ENCODE peak calls at places on chromosomes 13 and 19, in four cellular contexts. U is effector memory CD4-positive, alpha-beta T cell; I is heart right ventricle; S is GM12878. V is an unnamed sample. For H3K27me3, the result is how much of the 10 kb centered on the place peaks cover.

GRCh38 chr13:114004416-114005205 is 30.7 kb upstream of the C13orf46 start:
- DNase-seq in U (no peak), I (no peak), S (no peak), V (peak)

GRCh38 chr19:43422000-43422688 is 7.5 kb downstream of the TEX101 start:
- DNase-seq in U (no peak), I (no peak), S (no peak), V (no peak)

GRCh38 chr19:55247621-55248099 is 11.2 kb downstream of the PPP6R1 start:
- DNase-seq in U (no peak), I (peak), S (no peak), V (no peak)

GRCh38 chr19:41821003-41821735 is 23.3 kb downstream of the LYPD4 start:
- DNase-seq in U (peak), I (no peak), S (peak), V (peak)

GRCh38 chr19:53157601-53158000 is 1.3 kb downstream of the ZNF347 start:
- DNase-seq in U (no peak), I (no peak), S (no peak), V (peak)

GRCh38 chr13:79541426-79542049 is 60.6 kb downstream of the NDFIP2 start:
- DNase-seq in U (no peak), I (no peak), S (peak), V (no peak)

GRCh38 chr19:42250666-42251531 is 4.0 kb downstream of the ERF start:
- DNase-seq in U (no peak), I (peak), S (no peak), V (peak)

GRCh38 chr13:110305949-110306339 is 1.0 kb downstream of the COL4A1 start:
- DNase-seq in U (no peak), I (no peak), S (no peak), V (no peak)

GRCh38 chr13:51895906-51896888 is 34.4 kb downstream of the CCDC70 start:
- DNase-seq in U (peak), I (peak), S (no peak), V (peak)

GRCh38 chr13:44648392-44649117 is 72.4 kb upstream of the TSC22D1 start:
- DNase-seq in U (no peak), I (no peak), S (no peak), V (no peak)

GRCh38 chr13:28704282-28704681 is 14.5 kb downstream of the SLC46A3 start:
- DNase-seq in U (no peak), I (no peak), S (no peak), V (no peak)

GRCh38 chr13:72820156-72820897 is 38.4 kb downstream of the PIBF1 start:
- DNase-seq in U (no peak), I (no peak), S (no peak), V (no peak)

GRCh38 chr13:102978168-102978567 is 88.0 kb downstream of the SLC10A2 start:
- DNase-seq in U (no peak), I (no peak), S (no peak), V (no peak)

GRCh38 chr19:43618921-43619261 is 538 bp downstream of the ZNF428 start:
- DNase-seq in U (no peak), I (no peak), S (peak), V (no peak)

GRCh38 chr19:13979224-13979623 is 26.9 kb downstream of the RFX1 start:
- DNase-seq in U (no peak), I (no peak), S (no peak), V (no peak)

GRCh38 chr19:4534836-4535658 is at the start of gene PLIN5:
- DNase-seq in U (peak), I (peak), S (peak), V (peak)

DNA sequence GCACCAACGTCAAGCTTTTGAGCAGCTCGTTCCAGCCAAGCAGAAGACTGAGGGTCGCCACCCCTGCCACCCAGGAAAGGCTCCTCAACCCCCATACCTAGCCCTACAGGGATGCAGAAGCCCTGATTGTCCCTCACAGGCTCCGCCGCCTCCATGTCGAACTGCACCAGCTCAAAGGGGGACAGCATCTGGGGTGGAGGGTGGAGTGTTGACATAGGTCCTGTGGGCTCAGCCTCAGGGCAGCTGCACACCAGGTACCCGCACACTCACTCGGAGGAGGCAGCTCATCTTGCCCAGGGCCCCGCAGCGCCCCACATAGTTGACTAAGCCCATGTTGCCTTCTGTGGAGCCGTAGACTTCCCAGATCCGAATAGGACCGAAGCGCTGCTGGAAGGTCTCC is 11.6 kb downstream of the SLC27A5 start:
- DNase-seq in U (no peak), I (no peak), S (no peak), V (no peak)
- H3K4me3 ChIP-seq in U (no peak), I (peak), S (peak), V (no peak)

GRCh38 chr19:30556230-30556711 is 184.1 kb downstream of the ZNF536 start:
- DNase-seq in U (no peak), I (no peak), S (no peak), V (no peak)

GRCh38 chr19:30557927-30558557 is 185.9 kb downstream of the ZNF536 start:
- DNase-seq in U (no peak), I (no peak), S (no peak), V (no peak)

GRCh38 chr19:30557212-30557611 is 185.0 kb downstream of the ZNF536 start:
- DNase-seq in U (no peak), I (no peak), S (no peak), V (no peak)

GRCh38 chr19:30558793-30559192 is 186.6 kb downstream of the ZNF536 start:
- DNase-seq in U (no peak), I (no peak), S (no peak), V (no peak)

DNA sequence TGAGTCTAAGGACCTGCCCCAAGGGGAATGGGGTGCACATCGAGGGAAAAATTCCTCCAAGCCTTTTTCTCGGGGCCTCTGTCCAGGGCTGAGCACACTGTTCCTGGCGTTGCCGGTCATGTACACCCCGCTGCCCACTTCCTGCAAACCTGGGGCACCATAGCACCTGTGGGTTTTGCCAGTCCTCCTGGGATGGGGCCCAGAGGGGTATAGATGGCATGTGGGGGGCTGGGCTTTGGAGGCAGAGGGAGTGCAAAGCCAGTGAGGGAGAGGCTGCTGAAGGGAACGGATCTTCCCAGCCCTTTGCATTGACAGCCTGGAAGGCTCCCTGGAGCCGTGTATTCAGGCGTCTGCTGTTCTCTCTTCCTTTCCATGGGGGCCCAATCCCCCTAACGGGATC is 187.3 kb downstream of the ZNF536 start:
- DNase-seq in U (no peak), I (no peak), S (no peak), V (no peak)
- H3K27me3 ChIP-seq in U (under half), I (under half), S (under half), V (under half)

GRCh38 chr19:38033658-38034150 is 126.7 kb downstream of the SIPA1L3 start:
- DNase-seq in U (no peak), I (no peak), S (peak), V (no peak)
- H3K4me3 ChIP-seq in U (no peak), I (no peak), S (peak), V (no peak)

DNA sequence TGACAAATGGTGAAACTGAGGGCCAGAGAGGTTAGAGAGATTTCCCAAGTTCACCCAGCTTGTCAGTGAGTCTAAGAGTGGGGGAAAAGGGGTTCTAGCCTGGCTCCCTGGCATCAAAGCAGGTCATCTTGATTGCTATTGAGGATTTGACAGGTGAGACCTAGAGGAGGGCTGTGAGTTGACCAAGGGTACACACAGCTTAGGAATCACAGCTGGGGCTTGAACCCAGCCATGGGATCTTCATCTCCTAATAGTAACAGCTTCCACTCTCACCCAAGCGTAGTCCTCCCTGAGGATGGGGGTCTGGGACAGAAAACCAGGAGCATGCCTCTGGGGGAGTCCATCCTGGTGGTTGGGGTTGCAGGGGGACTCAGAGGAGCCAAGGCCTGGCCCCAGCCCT is 6.8 kb downstream of the CYP4F8 start:
- DNase-seq in U (no peak), I (no peak), S (no peak), V (no peak)
- H3K27me3 ChIP-seq in U (under half), I (under half), S (under half), V (under half)

GRCh38 chr13:98216135-98216565 is 39.1 kb upstream of the RNF113B start:
- DNase-seq in U (no peak), I (peak), S (no peak), V (peak)

GRCh38 chr13:98216711-98217110 is 39.6 kb upstream of the RNF113B start:
- DNase-seq in U (no peak), I (no peak), S (peak), V (no peak)

GRCh38 chr13:98214707-98215106 is 37.6 kb upstream of the RNF113B start:
- DNase-seq in U (no peak), I (no peak), S (no peak), V (peak)

GRCh38 chr13:98215508-98215907 is 38.4 kb upstream of the RNF113B start:
- DNase-seq in U (no peak), I (no peak), S (no peak), V (no peak)

GRCh38 chr13:98214008-98214643 is 37.1 kb upstream of the RNF113B start:
- DNase-seq in U (no peak), I (peak), S (no peak), V (no peak)
- H3K4me3 ChIP-seq in U (no peak), I (no peak), S (no peak), V (no peak)

GRCh38 chr19:1742989-1743696 is 10.2 kb upstream of the ONECUT3 start:
- DNase-seq in U (no peak), I (no peak), S (no peak), V (no peak)

GRCh38 chr19:1736280-1736679 is 17.0 kb upstream of the ONECUT3 start:
- DNase-seq in U (no peak), I (no peak), S (no peak), V (no peak)

GRCh38 chr19:1744133-1744665 is 9.1 kb upstream of the ONECUT3 start:
- DNase-seq in U (no peak), I (no peak), S (no peak), V (no peak)

GRCh38 chr19:1736916-1737315 is 16.4 kb upstream of the ONECUT3 start:
- DNase-seq in U (no peak), I (no peak), S (no peak), V (no peak)

DNA sequence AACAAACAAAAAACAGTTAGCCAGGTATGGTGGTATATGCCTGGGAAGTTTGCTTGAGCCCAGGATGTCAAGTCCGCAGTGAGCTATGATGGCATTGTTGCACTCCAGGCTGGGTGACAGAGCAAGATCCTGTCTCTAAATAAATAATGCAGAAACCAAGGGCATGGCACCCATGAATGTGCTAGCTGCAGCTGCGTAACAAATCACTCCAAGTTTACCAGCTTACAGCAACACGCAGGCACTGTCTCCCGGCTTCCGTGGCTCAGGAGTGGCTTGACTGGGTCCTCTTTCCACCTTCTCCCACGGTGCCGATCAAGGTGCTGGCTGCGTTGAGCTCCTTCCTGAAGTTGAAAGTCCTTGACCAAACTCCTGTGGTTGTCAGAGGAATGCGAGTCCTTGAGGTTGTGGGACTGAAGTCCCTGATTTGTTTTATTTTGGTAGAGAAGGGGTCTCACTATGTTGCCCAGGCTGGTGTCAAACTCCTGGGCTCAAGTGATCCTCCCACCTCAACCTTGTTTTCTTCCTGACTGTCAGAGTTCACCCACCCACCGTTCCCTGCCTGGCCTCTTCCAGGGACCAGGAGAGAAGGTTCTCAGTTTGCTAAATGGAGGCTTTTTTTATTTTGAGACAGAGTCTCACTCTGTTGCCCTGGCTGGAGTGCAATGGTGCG is 13.2 kb upstream of the ONECUT3 start:
- DNase-seq in U (no peak), I (no peak), S (no peak), V (no peak)
- H3K27me3 ChIP-seq in U (under half), I (half or more), S (under half), V (under half)

GRCh38 chr13:99655351-99656091 is 154.2 kb downstream of the TM9SF2 start:
- DNase-seq in U (no peak), I (no peak), S (no peak), V (no peak)

GRCh38 chr13:99656092-99656745 is 154.9 kb downstream of the TM9SF2 start:
- DNase-seq in U (peak), I (peak), S (peak), V (peak)

GRCh38 chr13:99658266-99658991 is 157.2 kb downstream of the TM9SF2 start:
- DNase-seq in U (peak), I (peak), S (no peak), V (no peak)

GRCh38 chr13:99657848-99658265 is 156.6 kb downstream of the TM9SF2 start:
- DNase-seq in U (peak), I (peak), S (no peak), V (no peak)

GRCh38 chr13:99656843-99657506 is 155.7 kb downstream of the TM9SF2 start:
- DNase-seq in U (no peak), I (no peak), S (no peak), V (no peak)
- H3K4me3 ChIP-seq in U (peak), I (no peak), S (no peak), V (no peak)

GRCh38 chr19:1729568-1729925 is 23.8 kb upstream of the ONECUT3 start:
- DNase-seq in U (no peak), I (no peak), S (no peak), V (no peak)
- H3K27me3 ChIP-seq in U (under half), I (half or more), S (under half), V (under half)

GRCh38 chr13:25732146-25732865 is 319.5 kb downstream of the SHISA2 start:
- DNase-seq in U (no peak), I (no peak), S (no peak), V (no peak)
- H3K4me3 ChIP-seq in U (no peak), I (no peak), S (no peak), V (no peak)